ENCODE peak calls at places on chromosomes 1 and 21, in seven cellular contexts. One of them, this sample, is unnamed.

GRCh38 chr1:2494323-2494693 is 18.2 kb downstream of the PLCH2 start:
- DNase-seq in OCI-LY7: peak
- DNase-seq in HCT116: peak
- DNase-seq in SK-N-SH: no peak
- DNase-seq in neural progenitor cell: no peak
- DNase-seq in GM23338: no peak
- DNase-seq in GM23248: peak
- DNase-seq in this sample: peak

GRCh38 chr1:1426961-1427934 is 6.2 kb upstream of the ANKRD65 start:
- DNase-seq in OCI-LY7: no peak
- DNase-seq in HCT116: no peak
- DNase-seq in SK-N-SH: peak
- DNase-seq in neural progenitor cell: peak
- DNase-seq in GM23338: peak
- DNase-seq in GM23248: peak
- DNase-seq in this sample: no peak

GRCh38 chr1:195744256-195744655 is 864.0 kb downstream of the KCNT2 start:
- DNase-seq in OCI-LY7: no peak
- DNase-seq in HCT116: no peak
- DNase-seq in SK-N-SH: no peak
- DNase-seq in neural progenitor cell: no peak
- DNase-seq in GM23338: no peak
- DNase-seq in GM23248: no peak
- DNase-seq in this sample: no peak

GRCh38 chr1:14970799-14971141 is 182.8 kb upstream of the TMEM51 start:
- DNase-seq in OCI-LY7: no peak
- DNase-seq in HCT116: no peak
- DNase-seq in SK-N-SH: no peak
- DNase-seq in neural progenitor cell: no peak
- DNase-seq in GM23338: no peak
- DNase-seq in GM23248: peak
- DNase-seq in this sample: no peak

GRCh38 chr1:109527098-109527811 is 12.4 kb upstream of the GPR61 start:
- DNase-seq in OCI-LY7: no peak
- DNase-seq in HCT116: no peak
- DNase-seq in SK-N-SH: no peak
- DNase-seq in neural progenitor cell: no peak
- DNase-seq in GM23338: no peak
- DNase-seq in GM23248: no peak
- DNase-seq in this sample: no peak

GRCh38 chr1:59707216-59707615 is 107.5 kb upstream of the HOOK1 start:
- DNase-seq in OCI-LY7: no peak
- DNase-seq in HCT116: peak
- DNase-seq in SK-N-SH: no peak
- DNase-seq in neural progenitor cell: no peak
- DNase-seq in GM23338: no peak
- DNase-seq in GM23248: peak
- DNase-seq in this sample: peak

GRCh38 chr1:200260587-200261335 is 149.1 kb downstream of the ZNF281 start:
- DNase-seq in OCI-LY7: no peak
- DNase-seq in HCT116: no peak
- DNase-seq in SK-N-SH: no peak
- DNase-seq in neural progenitor cell: no peak
- DNase-seq in GM23338: no peak
- DNase-seq in GM23248: peak
- DNase-seq in this sample: no peak

GRCh38 chr1:147721711-147722110 is 38.7 kb downstream of the GJA5 start:
- DNase-seq in OCI-LY7: no peak
- DNase-seq in HCT116: no peak
- DNase-seq in SK-N-SH: no peak
- DNase-seq in neural progenitor cell: no peak
- DNase-seq in GM23338: no peak
- DNase-seq in GM23248: peak
- DNase-seq in this sample: peak

GRCh38 chr1:25246600-25247023 is 642 bp downstream of the RSRP1 start:
- DNase-seq in OCI-LY7: peak
- DNase-seq in HCT116: no peak
- DNase-seq in SK-N-SH: peak
- DNase-seq in neural progenitor cell: peak
- DNase-seq in GM23338: peak
- DNase-seq in GM23248: peak
- DNase-seq in this sample: no peak

GRCh38 chr1:39626646-39627045 is 12.8 kb downstream of the HEYL start:
- DNase-seq in OCI-LY7: no peak
- DNase-seq in HCT116: no peak
- DNase-seq in SK-N-SH: peak
- DNase-seq in neural progenitor cell: no peak
- DNase-seq in GM23338: no peak
- DNase-seq in GM23248: no peak
- DNase-seq in this sample: no peak

GRCh38 chr1:75133754-75134655 is at the start of gene LHX8:
- DNase-seq in OCI-LY7: no peak
- DNase-seq in HCT116: no peak
- DNase-seq in SK-N-SH: no peak
- DNase-seq in neural progenitor cell: peak
- DNase-seq in GM23338: peak
- DNase-seq in GM23248: no peak
- DNase-seq in this sample: no peak

GRCh38 chr1:2528016-2528415 is 1.6 kb upstream of the PANK4 start:
- DNase-seq in OCI-LY7: no peak
- DNase-seq in HCT116: no peak
- DNase-seq in SK-N-SH: no peak
- DNase-seq in neural progenitor cell: no peak
- DNase-seq in GM23338: no peak
- DNase-seq in GM23248: no peak
- DNase-seq in this sample: no peak

GRCh38 chr1:235343726-235344125 is 15.4 kb downstream of the GGPS1 start:
- DNase-seq in OCI-LY7: no peak
- DNase-seq in HCT116: no peak
- DNase-seq in SK-N-SH: no peak
- DNase-seq in neural progenitor cell: no peak
- DNase-seq in GM23338: no peak
- DNase-seq in GM23248: no peak
- DNase-seq in this sample: no peak

GRCh38 chr1:228363686-228364067 is 43.0 kb downstream of the TRIM11 start:
- DNase-seq in OCI-LY7: no peak
- DNase-seq in HCT116: no peak
- DNase-seq in SK-N-SH: no peak
- DNase-seq in neural progenitor cell: no peak
- DNase-seq in GM23338: no peak
- DNase-seq in GM23248: no peak
- DNase-seq in this sample: no peak

GRCh38 chr1:194658090-194658439 is 1471.7 kb upstream of the B3GALT2 start:
- DNase-seq in OCI-LY7: no peak
- DNase-seq in HCT116: peak
- DNase-seq in SK-N-SH: no peak
- DNase-seq in neural progenitor cell: no peak
- DNase-seq in GM23338: no peak
- DNase-seq in GM23248: no peak
- DNase-seq in this sample: peak

GRCh38 chr1:112444269-112444668 is 48.3 kb downstream of the CTTNBP2NL start:
- DNase-seq in OCI-LY7: no peak
- DNase-seq in HCT116: no peak
- DNase-seq in SK-N-SH: no peak
- DNase-seq in neural progenitor cell: no peak
- DNase-seq in GM23338: no peak
- DNase-seq in GM23248: peak
- DNase-seq in this sample: peak

GRCh38 chr1:178168535-178168934 is 74.6 kb downstream of the RASAL2 start:
- DNase-seq in OCI-LY7: no peak
- DNase-seq in HCT116: no peak
- DNase-seq in SK-N-SH: no peak
- DNase-seq in neural progenitor cell: no peak
- DNase-seq in GM23338: no peak
- DNase-seq in GM23248: peak
- DNase-seq in this sample: peak

GRCh38 chr1:87794788-87795614 is 466.3 kb downstream of the LMO4 start:
- DNase-seq in OCI-LY7: no peak
- DNase-seq in HCT116: peak
- DNase-seq in SK-N-SH: no peak
- DNase-seq in neural progenitor cell: no peak
- DNase-seq in GM23338: no peak
- DNase-seq in GM23248: peak
- DNase-seq in this sample: peak

GRCh38 chr21:17726047-17726446 is 93.1 kb downstream of the C21orf91 start:
- DNase-seq in OCI-LY7: peak
- DNase-seq in HCT116: peak
- DNase-seq in SK-N-SH: peak
- DNase-seq in neural progenitor cell: peak
- DNase-seq in GM23338: peak
- DNase-seq in GM23248: peak
- DNase-seq in this sample: peak

GRCh38 chr1:97508653-97509218 is 412.1 kb downstream of the DPYD start:
- DNase-seq in OCI-LY7: no peak
- DNase-seq in HCT116: no peak
- DNase-seq in SK-N-SH: no peak
- DNase-seq in neural progenitor cell: no peak
- DNase-seq in GM23338: no peak
- DNase-seq in GM23248: no peak
- DNase-seq in this sample: no peak

GRCh38 chr1:160206421-160207117 is 1.4 kb downstream of the PEA15 start:
- DNase-seq in OCI-LY7: peak
- DNase-seq in HCT116: no peak
- DNase-seq in SK-N-SH: peak
- DNase-seq in neural progenitor cell: peak
- DNase-seq in GM23338: peak
- DNase-seq in GM23248: peak
- DNase-seq in this sample: peak

GRCh38 chr1:239247299-239247698 is 139.1 kb upstream of the CHRM3 start:
- DNase-seq in OCI-LY7: no peak
- DNase-seq in HCT116: no peak
- DNase-seq in SK-N-SH: no peak
- DNase-seq in neural progenitor cell: no peak
- DNase-seq in GM23338: no peak
- DNase-seq in GM23248: no peak
- DNase-seq in this sample: peak

GRCh38 chr1:186454996-186455395 is 5.9 kb downstream of the PDC start:
- DNase-seq in OCI-LY7: no peak
- DNase-seq in HCT116: no peak
- DNase-seq in SK-N-SH: no peak
- DNase-seq in neural progenitor cell: no peak
- DNase-seq in GM23338: no peak
- DNase-seq in GM23248: no peak
- DNase-seq in this sample: no peak

DNA sequence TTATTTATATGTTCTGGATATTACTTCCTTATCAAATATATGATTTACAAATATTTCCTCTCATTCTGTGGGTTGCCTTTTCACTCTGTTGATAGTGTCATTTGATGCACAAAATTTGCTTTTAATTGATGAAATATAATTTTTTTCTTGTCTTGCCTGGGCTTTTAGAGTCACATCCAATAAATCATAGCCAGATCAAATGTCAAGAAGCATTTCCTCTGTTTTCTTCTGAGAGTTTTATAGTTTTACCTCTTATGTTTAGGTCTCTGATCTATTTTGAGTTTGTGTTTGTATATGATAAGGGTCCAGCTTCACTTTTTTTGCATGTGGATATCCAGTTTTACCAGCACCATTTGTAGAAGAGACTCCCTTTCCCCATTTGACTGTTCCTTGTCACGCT is 29.5 kb downstream of the CD46 start:
- DNase-seq in OCI-LY7: no peak
- DNase-seq in HCT116: no peak
- DNase-seq in SK-N-SH: no peak
- DNase-seq in neural progenitor cell: no peak
- DNase-seq in GM23338: no peak
- DNase-seq in GM23248: no peak
- DNase-seq in this sample: no peak
- TF ChIP-seq EZH2phosphoT487 in OCI-LY7: no peak
- TF ChIP-seq EZH2phosphoT487 in HCT116: no peak
- TF ChIP-seq EZH2phosphoT487 in SK-N-SH: no peak
- TF ChIP-seq EZH2phosphoT487 in neural progenitor cell: no peak
- TF ChIP-seq EZH2phosphoT487 in GM23338: no peak
- TF ChIP-seq EZH2phosphoT487 in GM23248: no peak
- TF ChIP-seq EZH2phosphoT487 in this sample: no peak

DNA sequence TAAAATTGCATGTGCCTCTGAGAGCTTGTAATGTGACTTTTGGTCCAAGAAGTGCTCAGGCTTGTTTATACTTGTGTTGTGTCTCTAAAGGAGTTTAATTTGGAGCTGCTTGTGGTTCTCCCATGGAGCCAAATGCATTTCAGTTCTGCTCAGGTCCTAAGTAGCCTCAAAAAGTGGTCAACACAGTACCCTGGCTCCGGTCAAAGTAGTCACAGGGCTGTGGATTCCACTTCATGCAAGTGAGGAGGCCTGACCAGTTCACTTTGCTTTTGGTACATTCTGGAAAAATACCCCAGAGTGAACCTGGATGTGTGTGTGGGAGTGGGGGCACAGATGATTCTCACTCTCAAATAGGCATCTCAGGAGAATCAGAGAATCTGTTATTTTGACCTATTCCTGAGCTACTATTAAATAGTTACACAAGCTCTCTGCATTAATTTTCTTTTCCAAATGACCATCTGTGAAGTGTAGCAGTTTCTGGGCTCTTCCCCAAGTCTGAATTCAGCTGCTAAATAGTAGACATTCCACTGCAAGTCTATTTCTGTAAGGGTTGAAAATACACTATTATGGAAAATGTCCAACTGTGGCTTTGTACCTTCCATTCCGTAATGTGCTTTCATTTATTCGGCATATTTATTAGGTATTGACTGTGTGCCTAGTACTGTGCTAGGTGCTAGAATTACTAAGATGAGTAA is 31.7 kb upstream of the AGO1 start:
- DNase-seq in OCI-LY7: no peak
- DNase-seq in HCT116: no peak
- DNase-seq in SK-N-SH: no peak
- DNase-seq in neural progenitor cell: no peak
- DNase-seq in GM23338: no peak
- DNase-seq in GM23248: peak
- DNase-seq in this sample: no peak
- TF ChIP-seq EZH2phosphoT487 in OCI-LY7: no peak
- TF ChIP-seq EZH2phosphoT487 in HCT116: no peak
- TF ChIP-seq EZH2phosphoT487 in SK-N-SH: no peak
- TF ChIP-seq EZH2phosphoT487 in neural progenitor cell: no peak
- TF ChIP-seq EZH2phosphoT487 in GM23338: no peak
- TF ChIP-seq EZH2phosphoT487 in GM23248: no peak
- TF ChIP-seq EZH2phosphoT487 in this sample: no peak

GRCh38 chr1:184542291-184542690 is 155.5 kb downstream of the C1orf21 start:
- DNase-seq in OCI-LY7: no peak
- DNase-seq in HCT116: no peak
- DNase-seq in SK-N-SH: no peak
- DNase-seq in neural progenitor cell: no peak
- DNase-seq in GM23338: no peak
- DNase-seq in GM23248: no peak
- DNase-seq in this sample: no peak
- TF ChIP-seq EZH2phosphoT487 in OCI-LY7: no peak
- TF ChIP-seq EZH2phosphoT487 in HCT116: no peak
- TF ChIP-seq EZH2phosphoT487 in SK-N-SH: no peak
- TF ChIP-seq EZH2phosphoT487 in neural progenitor cell: no peak
- TF ChIP-seq EZH2phosphoT487 in GM23338: no peak
- TF ChIP-seq EZH2phosphoT487 in GM23248: no peak
- TF ChIP-seq EZH2phosphoT487 in this sample: no peak

GRCh38 chr21:45590726-45591618 is 48.7 kb upstream of the SLC19A1 start:
- DNase-seq in OCI-LY7: peak
- DNase-seq in HCT116: no peak
- DNase-seq in SK-N-SH: no peak
- DNase-seq in neural progenitor cell: no peak
- DNase-seq in GM23338: peak
- DNase-seq in GM23248: peak
- DNase-seq in this sample: peak
- TF ChIP-seq EZH2phosphoT487 in OCI-LY7: no peak
- TF ChIP-seq EZH2phosphoT487 in HCT116: no peak
- TF ChIP-seq EZH2phosphoT487 in SK-N-SH: no peak
- TF ChIP-seq EZH2phosphoT487 in neural progenitor cell: no peak
- TF ChIP-seq EZH2phosphoT487 in GM23338: no peak
- TF ChIP-seq EZH2phosphoT487 in GM23248: no peak
- TF ChIP-seq EZH2phosphoT487 in this sample: no peak

GRCh38 chr1:94922756-94923465 is 4.0 kb downstream of the CNN3 start:
- DNase-seq in OCI-LY7: no peak
- DNase-seq in HCT116: no peak
- DNase-seq in SK-N-SH: no peak
- DNase-seq in neural progenitor cell: peak
- DNase-seq in GM23338: no peak
- DNase-seq in GM23248: peak
- DNase-seq in this sample: no peak
- TF ChIP-seq EZH2phosphoT487 in OCI-LY7: no peak
- TF ChIP-seq EZH2phosphoT487 in HCT116: no peak
- TF ChIP-seq EZH2phosphoT487 in SK-N-SH: no peak
- TF ChIP-seq EZH2phosphoT487 in neural progenitor cell: no peak
- TF ChIP-seq EZH2phosphoT487 in GM23338: no peak
- TF ChIP-seq EZH2phosphoT487 in GM23248: no peak
- TF ChIP-seq EZH2phosphoT487 in this sample: no peak

This sample was measured in PC-3.